ENCODE peak calls at places on chromosomes 12 and 14, in four cellular contexts. C is K562, P is A549, W is HepG2. Z is an unnamed sample.

GRCh38 chr12:93370947-93371346 is 6.8 kb upstream of the NUDT4 start:
- DNase-seq in C (no peak), P (no peak), W (no peak), Z (no peak)

GRCh38 chr12:89474615-89475014 is 50.0 kb downstream of the GALNT4 start:
- DNase-seq in C (no peak), P (no peak), W (no peak), Z (no peak)

GRCh38 chr12:64759035-64759894 is at the start of gene GNS:
- DNase-seq in C (peak; percentile 98), P (peak; percentile 94), W (peak; percentile 77), Z (peak; percentile 98)

GRCh38 chr14:91021991-91022621 is 38.3 kb downstream of the RPS6KA5 start:
- DNase-seq in C (no peak), P (no peak), W (no peak), Z (no peak)

GRCh38 chr12:80352476-80352875 is 91.6 kb upstream of the PTPRQ start:
- DNase-seq in C (no peak), P (no peak), W (no peak), Z (no peak)

GRCh38 chr14:65206448-65207096 is 104.3 kb upstream of the MAX start:
- DNase-seq in C (no peak), P (no peak), W (no peak), Z (no peak)

GRCh38 chr12:130500835-130501330 is 163.2 kb downstream of the PIWIL1 start:
- DNase-seq in C (no peak), P (no peak), W (no peak), Z (no peak)

GRCh38 chr14:69612014-69612758 is 790 bp downstream of the SUSD6 start:
- DNase-seq in C (no peak), P (no peak), W (no peak), Z (no peak)

GRCh38 chr12:57889541-57889989 is 43.0 kb upstream of the CTDSP2 start:
- DNase-seq in C (no peak), P (no peak), W (no peak), Z (peak; percentile 91)

GRCh38 chr12:89733579-89734201 is 25.1 kb upstream of the ATP2B1 start:
- DNase-seq in C (no peak), P (no peak), W (no peak), Z (no peak)

GRCh38 chr12:42915426-42915825 is 325.9 kb upstream of the PRICKLE1 start:
- DNase-seq in C (no peak), P (no peak), W (no peak), Z (no peak)

GRCh38 chr12:56941299-56942017 is 7.2 kb upstream of the SDR9C7 start:
- DNase-seq in C (peak; percentile 55), P (peak; percentile 75), W (peak; percentile 94), Z (no peak)

GRCh38 chr12:62632521-62632920 is 165.9 kb downstream of the MON2 start:
- DNase-seq in C (no peak), P (no peak), W (peak; percentile 5), Z (peak; percentile 79)

GRCh38 chr14:20417250-20418186 is 4.2 kb upstream of the TEP1 start:
- DNase-seq in C (no peak), P (no peak), W (peak; percentile 65), Z (no peak)

DNA sequence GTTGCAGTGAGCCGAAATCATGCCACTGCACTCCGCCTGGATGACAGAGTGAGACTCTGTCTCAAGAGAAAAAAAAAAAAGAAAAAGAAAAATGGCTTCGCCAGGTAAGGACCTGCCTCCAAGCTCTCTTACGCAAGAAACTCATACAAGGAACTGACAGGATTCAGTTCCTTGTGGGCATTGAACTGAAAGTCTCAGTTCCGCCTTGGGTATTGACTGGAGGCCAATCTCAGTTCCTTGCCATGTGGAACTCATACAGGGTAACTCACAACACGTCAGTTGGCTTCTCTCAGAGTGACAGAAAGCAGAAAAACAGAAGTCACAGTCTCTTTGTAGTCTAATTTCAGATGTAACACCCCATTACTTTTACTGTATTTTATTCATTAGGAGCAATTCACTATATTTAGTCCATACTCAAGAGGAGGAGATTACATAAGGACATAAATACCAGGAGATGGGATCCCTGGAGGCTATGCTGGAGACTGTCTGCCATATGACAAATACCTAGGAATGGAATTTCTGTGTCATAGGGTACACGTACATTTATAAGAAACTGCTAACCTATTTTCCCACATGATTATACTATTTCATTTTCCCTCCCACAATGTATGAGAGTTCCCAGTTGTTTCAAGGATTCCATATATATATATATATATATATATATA is 11.4 kb upstream of the NOPCHAP1 start:
- DNase-seq in C (no peak), P (no peak), W (no peak), Z (no peak)
- TF ChIP-seq EP300 in C (no peak), P (no peak), W (no peak), Z (no peak)

DNA sequence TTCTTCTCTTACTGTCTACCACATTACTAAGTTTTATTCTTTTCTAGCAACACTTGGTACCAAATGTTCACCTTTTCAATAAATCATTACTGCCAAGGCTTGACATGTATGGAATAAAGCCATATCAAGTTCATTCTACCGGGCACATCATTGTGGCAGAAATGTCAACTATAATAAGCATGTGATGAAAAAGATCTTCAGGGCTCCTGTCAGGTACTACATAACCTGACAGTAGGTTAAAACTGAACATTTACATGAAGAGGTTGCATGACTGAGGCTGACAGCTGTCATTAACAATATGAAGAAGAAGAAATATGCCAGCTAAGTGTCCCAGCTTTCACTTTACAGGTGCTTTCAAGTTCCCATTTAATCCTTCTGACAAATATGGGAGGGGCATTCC is 178.9 kb downstream of the KCNH5 start:
- DNase-seq in C (no peak), P (no peak), W (no peak), Z (no peak)
- TF ChIP-seq EP300 in C (no peak), P (no peak), W (no peak), Z (no peak)

DNA sequence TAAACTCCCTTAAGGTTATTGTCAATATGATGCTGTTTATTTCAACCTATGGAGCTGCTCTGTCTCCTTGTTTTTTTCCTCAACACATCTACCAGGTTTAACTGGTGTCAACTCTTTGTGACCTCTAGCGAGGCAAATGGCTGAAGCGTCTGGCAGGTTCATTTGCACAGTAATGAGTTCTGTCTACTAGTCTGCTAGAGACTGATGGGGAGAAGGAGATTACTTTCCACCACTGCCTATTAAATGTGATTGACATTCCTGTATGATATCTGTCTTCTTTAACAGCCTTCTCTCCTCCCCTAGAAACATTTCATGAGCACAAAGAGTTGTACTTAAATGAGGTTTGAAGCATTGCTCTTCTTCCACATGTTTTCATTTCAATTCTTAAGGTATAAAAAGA is 253.7 kb downstream of the SLC6A15 start:
- DNase-seq in C (no peak), P (no peak), W (no peak), Z (no peak)
- TF ChIP-seq EP300 in C (no peak), P (no peak), W (no peak), Z (no peak)

DNA sequence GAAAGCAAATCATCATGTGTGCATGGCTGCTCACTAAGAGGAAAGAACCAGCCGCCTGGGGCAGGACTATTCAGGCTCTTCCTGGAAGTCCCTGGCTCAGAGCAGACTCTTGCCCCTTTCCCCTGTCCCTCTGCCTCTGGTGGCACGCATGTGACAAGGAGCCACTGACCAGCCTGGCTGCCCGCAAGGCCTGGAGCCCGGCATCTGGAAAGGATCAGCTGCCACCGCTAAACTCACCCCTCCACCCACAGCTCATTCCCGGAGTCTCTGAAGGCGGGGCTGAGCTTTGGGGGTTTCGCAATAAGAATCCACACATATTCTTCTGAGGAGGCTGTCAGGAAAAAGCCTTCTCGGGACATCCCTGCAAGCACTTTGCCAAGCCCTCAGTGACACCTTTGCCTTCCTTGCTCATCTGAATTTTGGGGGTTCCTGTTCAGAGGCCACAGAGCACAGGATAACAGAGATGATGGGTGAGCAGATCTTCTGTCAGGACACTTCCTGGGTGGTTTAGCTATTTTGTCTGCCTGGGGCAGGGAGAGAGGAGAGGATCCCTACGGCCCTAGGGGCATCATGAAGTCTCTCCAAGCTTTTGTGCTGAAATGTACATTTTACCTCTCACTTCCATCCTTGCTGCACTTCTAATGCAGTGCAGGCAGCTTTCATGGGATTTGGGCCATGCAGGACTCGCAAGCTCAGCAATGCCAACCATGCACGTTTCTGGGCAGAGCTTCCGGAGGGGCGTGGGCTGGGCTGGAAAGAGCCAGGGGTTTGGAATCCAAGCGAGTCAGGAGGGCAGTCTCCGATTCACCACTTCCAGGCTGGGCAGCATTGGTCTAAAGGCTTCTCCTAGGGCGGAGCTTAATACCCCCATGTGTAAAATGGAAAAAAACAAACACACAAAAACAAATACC is 124.8 kb upstream of the MAP1LC3B2 start:
- DNase-seq in C (peak; percentile 32), P (peak; percentile 93), W (no peak), Z (peak; percentile 95)
- TF ChIP-seq EP300 in C (no peak), P (no peak), W (no peak), Z (peak; percentile 90)

GRCh38 chr14:22699801-22700564 is 55.8 kb upstream of the OR6J1 start:
- DNase-seq in C (peak; percentile 58), P (no peak), W (peak; percentile 100), Z (no peak)
- TF ChIP-seq EP300 in C (peak; percentile 79), P (no peak), W (peak; percentile 22), Z (no peak)

GRCh38 chr12:91854725-91855124 is 290.9 kb downstream of the BTG1 start:
- DNase-seq in C (no peak), P (no peak), W (no peak), Z (peak; percentile 73)
- TF ChIP-seq EP300 in C (no peak), P (no peak), W (no peak), Z (peak; percentile 72)

GRCh38 chr12:10364839-10365681 is 24.8 kb downstream of the KLRK1 start:
- DNase-seq in C (no peak), P (peak; percentile 53), W (peak; percentile 53), Z (peak; percentile 79)
- TF ChIP-seq EP300 in C (no peak), P (no peak), W (no peak), Z (no peak)